ENCODE peak calls at places on chromosome 2, in eight cellular contexts. V is breast epithelium; B is lower lobe of right lung; M is spleen; Z is tibial nerve; L is CD8-positive, alpha-beta T cell; G is A549; K is CD4-positive, alpha-beta T cell. J is an unnamed sample.

GRCh38 chr2:7812231-7812995 is 869.4 kb upstream of the ID2 start:
- DNase-seq in V (no peak), K (no peak), B (no peak), M (no peak), L (no peak), G (no peak), Z (no peak), J (peak; percentile 52)

GRCh38 chr2:113103958-113104627 is 23.3 kb upstream of the IL1RN start:
- DNase-seq in K (no peak), G (no peak), B (no peak), L (no peak), Z (no peak), M (no peak), V (no peak), J (no peak)

GRCh38 chr2:226001716-226002115 is 602.2 kb downstream of the NYAP2 start:
- DNase-seq in M (no peak), L (no peak), B (no peak), V (no peak), G (no peak), Z (no peak), K (no peak), J (no peak)

GRCh38 chr2:218295029-218295428 is 2.7 kb upstream of the TMBIM1 start:
- DNase-seq in L (no peak), K (no peak), G (no peak), B (no peak), Z (no peak), V (no peak), M (no peak), J (no peak)

GRCh38 chr2:158745067-158745865 is 49.9 kb upstream of the DAPL1 start:
- DNase-seq in K (peak; percentile 3), M (no peak), G (peak; percentile 66), B (no peak), V (peak; percentile 60), L (peak; percentile 32), Z (peak; percentile 55), J (peak; percentile 48)

GRCh38 chr2:97849881-97850540 is 136.6 kb downstream of the ZAP70 start:
- DNase-seq in L (no peak), K (no peak), Z (no peak), G (no peak), B (no peak), V (no peak), M (no peak), J (peak; percentile 65)

GRCh38 chr2:191255271-191255670 is 10.1 kb downstream of the MYO1B start:
- DNase-seq in M (no peak), B (no peak), Z (no peak), G (no peak), L (no peak), K (no peak), V (no peak), J (no peak)

GRCh38 chr2:199230091-199230490 is 227.6 kb downstream of the SATB2 start:
- DNase-seq in K (no peak), M (no peak), B (no peak), L (no peak), G (no peak), V (no peak), Z (no peak), J (no peak)

GRCh38 chr2:188973650-188974049 is 523 bp upstream of the COL3A1 start:
- DNase-seq in G (no peak), L (no peak), Z (no peak), B (no peak), M (no peak), V (no peak), K (no peak), J (no peak)

GRCh38 chr2:140457483-140457882 is 1673.3 kb downstream of the LRP1B start:
- DNase-seq in Z (no peak), K (no peak), G (no peak), M (no peak), B (no peak), V (no peak), L (no peak), J (no peak)

GRCh38 chr2:41828052-41828643 is 219.7 kb upstream of the PKDCC start:
- DNase-seq in M (no peak), V (no peak), B (no peak), G (peak; percentile 85), Z (no peak), K (no peak), L (no peak), J (no peak)
- H3K27ac ChIP-seq in M (no peak overlapping the region), V (no peak overlapping the region), B (no peak overlapping the region), G (peak overlapping the region; percentile 79), Z (no peak overlapping the region), K (no peak overlapping the region), L (no peak overlapping the region), J (no peak overlapping the region)

GRCh38 chr2:138491495-138491862 is 10.1 kb upstream of the SPOPL start:
- DNase-seq in G (no peak), V (no peak), B (no peak), L (no peak), Z (no peak), K (no peak), M (no peak), J (no peak)

GRCh38 chr2:138492160-138492559 is 9.4 kb upstream of the SPOPL start:
- DNase-seq in L (no peak), K (no peak), M (no peak), Z (no peak), V (no peak), G (no peak), B (no peak), J (no peak)

GRCh38 chr2:138485019-138485418 is 16.6 kb upstream of the SPOPL start:
- DNase-seq in Z (no peak), M (no peak), B (no peak), L (no peak), V (no peak), G (no peak), K (no peak), J (no peak)

GRCh38 chr2:138490673-138491494 is 10.7 kb upstream of the SPOPL start:
- DNase-seq in M (no peak), Z (no peak), K (no peak), G (no peak), V (no peak), L (no peak), B (no peak), J (no peak)

DNA sequence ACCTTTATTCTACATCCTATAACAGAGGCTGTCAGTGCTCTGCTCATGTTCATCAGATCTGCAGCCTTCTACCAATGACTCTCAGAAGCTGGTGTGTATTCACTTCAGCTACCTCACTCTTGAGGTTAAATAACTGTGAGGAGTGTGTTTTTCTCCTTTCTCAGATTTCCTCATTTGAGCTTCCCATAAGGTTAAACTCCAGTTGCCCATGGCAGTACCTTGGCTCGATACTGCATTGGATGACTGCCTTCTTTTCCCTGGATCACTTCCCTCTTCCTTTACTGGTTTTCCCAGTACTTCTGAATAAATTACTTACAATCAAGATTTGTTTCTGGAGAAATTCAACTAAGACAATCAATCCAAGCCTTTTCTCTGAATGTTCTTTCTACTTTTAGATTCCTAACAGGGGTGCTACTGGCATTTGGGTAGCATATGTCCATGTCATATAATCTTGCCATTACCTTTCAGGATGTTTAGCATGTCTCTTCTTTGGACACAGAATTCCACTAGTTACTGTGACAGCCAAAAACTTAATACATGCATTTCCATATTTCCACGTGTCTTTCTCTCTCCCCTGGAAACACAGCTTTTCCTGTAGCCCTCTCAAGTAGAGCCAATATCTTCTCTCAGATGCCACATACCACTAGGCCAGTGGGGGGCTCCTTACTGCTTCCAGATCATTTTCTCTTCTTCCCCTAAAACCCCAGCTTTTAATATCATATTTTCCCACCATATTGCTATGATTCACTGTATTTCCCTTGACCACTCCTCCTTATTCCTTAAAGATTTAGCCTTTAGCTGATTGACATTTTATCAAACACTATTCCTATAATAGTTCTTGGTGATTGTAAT is 15.0 kb upstream of the SPOPL start:
- DNase-seq in M (no peak), K (no peak), B (no peak), L (no peak), G (no peak), Z (no peak), V (no peak), J (no peak)
- TF ChIP-seq CTCF in M (no peak), K (no peak), B (no peak), L (no peak), G (no peak), Z (no peak), V (no peak), J (no peak)

GRCh38 chr2:120869036-120869435 is 133.4 kb downstream of the GLI2 start:
- DNase-seq in V (no peak), Z (no peak), B (peak; percentile 16), M (peak; percentile 42), L (no peak), K (no peak), G (no peak), J (no peak)

GRCh38 chr2:120869659-120870466 is 134.2 kb downstream of the GLI2 start:
- DNase-seq in K (no peak), V (no peak), M (peak; percentile 27), Z (no peak), B (no peak), L (no peak), G (no peak), J (no peak)

GRCh38 chr2:120867290-120868231 is 131.9 kb downstream of the GLI2 start:
- DNase-seq in V (peak; percentile 46), B (peak; percentile 77), Z (peak; percentile 71), G (peak; percentile 49), M (peak; percentile 77), K (no peak), L (no peak), J (peak; percentile 76)

GRCh38 chr2:120866483-120867140 is 130.9 kb downstream of the GLI2 start:
- DNase-seq in V (no peak), Z (no peak), G (no peak), K (no peak), M (peak; percentile 32), B (peak; percentile 30), L (no peak), J (no peak)

DNA sequence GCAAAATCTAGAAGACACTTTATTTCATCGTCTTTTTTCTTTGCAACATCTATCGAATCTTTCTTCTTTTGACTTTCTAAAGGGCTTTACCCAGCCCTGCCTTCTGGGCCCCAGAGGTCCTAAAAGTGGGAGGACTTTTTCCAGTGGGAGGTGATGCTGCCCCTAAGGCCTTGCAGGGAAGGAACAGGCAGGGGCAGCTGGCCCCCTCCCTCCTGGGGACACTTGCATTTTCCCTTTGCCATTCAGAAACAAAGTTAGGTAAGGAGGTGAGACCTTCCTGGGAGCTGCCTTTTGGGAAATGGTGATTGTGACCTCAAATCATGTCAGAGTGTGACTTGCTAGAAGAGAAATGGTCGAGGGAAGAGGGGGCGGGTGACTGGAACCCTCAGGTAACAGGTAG is 132.7 kb downstream of the GLI2 start:
- DNase-seq in M (peak; percentile 33), V (no peak), B (no peak), K (no peak), G (no peak), L (no peak), Z (no peak), J (no peak)
- H3K27ac ChIP-seq in M (peak overlapping the region; percentile 71), V (no peak overlapping the region), B (peak overlapping the region; percentile 69), K (no peak overlapping the region), G (no peak overlapping the region), L (no peak overlapping the region), Z (peak overlapping the region; percentile 83), J (no peak overlapping the region)

GRCh38 chr2:74138219-74138951 is 9.3 kb downstream of the BOLA3 start:
- DNase-seq in B (no peak), K (no peak), Z (no peak), G (no peak), L (no peak), V (no peak), M (no peak), J (no peak)

GRCh38 chr2:74137651-74138050 is 10.1 kb downstream of the BOLA3 start:
- DNase-seq in V (no peak), K (no peak), B (no peak), L (no peak), Z (no peak), G (no peak), M (no peak), J (no peak)

GRCh38 chr2:74142340-74142739 is 5.4 kb downstream of the BOLA3 start:
- DNase-seq in B (no peak), M (no peak), K (no peak), L (no peak), Z (no peak), V (no peak), G (peak; percentile 62), J (no peak)

GRCh38 chr2:74138952-74139323 is 8.8 kb downstream of the BOLA3 start:
- DNase-seq in M (no peak), Z (no peak), K (no peak), L (no peak), V (no peak), G (no peak), B (no peak), J (no peak)
- TF ChIP-seq CTCF in M (no peak), Z (no peak), K (no peak), L (no peak), V (no peak), G (peak; percentile 53), B (peak; percentile 10), J (no peak)